ENCODE peak calls at places on chromosomes 6 and 20, in eight cellular contexts. N is HCT116, P is HL-60, H is HepG2, K is Panc1, Q is GM23338, E is SK-N-SH, A is K562. V is an unnamed sample.
A peak's percentile ranks its signal among the peaks of the same experiment; 100 is the strongest.

GRCh38 chr6:10099086-10099499 is 315.8 kb downstream of the TFAP2A start:
- DNase-seq in N (no peak), E (peak; percentile 56), K (no peak), Q (peak; percentile 41), H (no peak), P (peak; percentile 32), A (no peak), V (no peak)

GRCh38 chr6:62285612-62286469 is at the start of gene KHDRBS2:
- DNase-seq in H (peak; percentile 3), E (peak; percentile 30), K (no peak), N (no peak), A (no peak), Q (peak; percentile 88), P (peak; percentile 31), V (peak; percentile 1)

GRCh38 chr6:117128052-117128451 is 137.3 kb upstream of the VGLL2 start:
- DNase-seq in Q (no peak), K (no peak), A (no peak), E (no peak), H (no peak), N (no peak), P (no peak), V (no peak)

GRCh38 chr6:167791036-167791779 is 35.5 kb upstream of the AFDN start:
- DNase-seq in Q (no peak), P (no peak), H (peak; percentile 53), A (no peak), E (no peak), K (no peak), N (no peak), V (no peak)

GRCh38 chr20:47502801-47503239 is 1.1 kb downstream of the NCOA3 start:
- DNase-seq in N (no peak), P (peak; percentile 80), E (peak; percentile 39), Q (peak; percentile 44), H (peak; percentile 52), K (no peak), A (no peak), V (peak; percentile 44)

GRCh38 chr6:35497571-35498406 is 910 bp upstream of the TEAD3 start:
- DNase-seq in E (peak; percentile 92), A (peak; percentile 86), P (peak; percentile 53), H (peak; percentile 47), Q (peak; percentile 90), K (no peak), N (no peak), V (peak; percentile 39)

GRCh38 chr6:53128842-53129241 is 19.8 kb downstream of the GCM1 start:
- DNase-seq in A (no peak), P (no peak), K (no peak), Q (no peak), H (no peak), E (no peak), N (no peak), V (no peak)

GRCh38 chr6:126432564-126432963 is 92.6 kb downstream of the CENPW start:
- DNase-seq in N (no peak), K (no peak), E (peak; percentile 9), H (no peak), A (no peak), P (no peak), Q (no peak), V (no peak)

GRCh38 chr6:15401769-15402250 is 155.9 kb downstream of the JARID2 start:
- DNase-seq in P (no peak), E (no peak), H (peak; percentile 67), Q (no peak), N (no peak), K (no peak), A (no peak), V (no peak)

GRCh38 chr6:124688369-124688768 is 273.9 kb upstream of the RNF217 start:
- DNase-seq in H (no peak), E (no peak), P (no peak), N (no peak), Q (no peak), A (no peak), K (no peak), V (no peak)

GRCh38 chr6:73516712-73517489 is 3.9 kb downstream of the EEF1A1 start:
- DNase-seq in P (peak; percentile 25), Q (no peak), K (no peak), H (no peak), A (no peak), N (no peak), E (no peak), V (no peak)

GRCh38 chr20:45993197-45993951 is 15.3 kb upstream of the MMP9 start:
- DNase-seq in A (no peak), H (peak; percentile 56), P (peak; percentile 93), N (peak; percentile 57), Q (peak; percentile 28), K (no peak), E (peak; percentile 40), V (peak; percentile 88)
- TF ChIP-seq REST in A (no peak), H (no peak), P (no peak), N (no peak), Q (no peak), K (no peak), E (no peak), V (no peak)

GRCh38 chr6:30895343-30895742 is 11.0 kb downstream of the DDR1 start:
- DNase-seq in P (peak; percentile 30), K (no peak), E (peak; percentile 14), N (no peak), H (no peak), A (no peak), Q (no peak), V (no peak)

GRCh38 chr6:30896541-30896940 is 11.5 kb upstream of the GTF2H4 start:
- DNase-seq in Q (no peak), H (no peak), K (no peak), E (peak; percentile 9), P (no peak), N (no peak), A (no peak), V (no peak)

GRCh38 chr6:30894381-30894780 is 10.1 kb downstream of the DDR1 start:
- DNase-seq in Q (no peak), K (no peak), N (no peak), E (peak; percentile 24), A (no peak), H (no peak), P (no peak), V (no peak)

GRCh38 chr6:30893666-30894065 is 9.3 kb downstream of the DDR1 start:
- DNase-seq in Q (no peak), E (no peak), H (no peak), A (no peak), N (no peak), P (no peak), K (no peak), V (no peak)

GRCh38 chr6:30894935-30895334 is 10.6 kb downstream of the DDR1 start:
- DNase-seq in Q (no peak), A (no peak), N (no peak), H (no peak), E (no peak), K (no peak), P (no peak), V (no peak)
- TF ChIP-seq REST in Q (no peak), A (no peak), N (no peak), H (no peak), E (no peak), K (no peak), P (no peak), V (no peak)

DNA sequence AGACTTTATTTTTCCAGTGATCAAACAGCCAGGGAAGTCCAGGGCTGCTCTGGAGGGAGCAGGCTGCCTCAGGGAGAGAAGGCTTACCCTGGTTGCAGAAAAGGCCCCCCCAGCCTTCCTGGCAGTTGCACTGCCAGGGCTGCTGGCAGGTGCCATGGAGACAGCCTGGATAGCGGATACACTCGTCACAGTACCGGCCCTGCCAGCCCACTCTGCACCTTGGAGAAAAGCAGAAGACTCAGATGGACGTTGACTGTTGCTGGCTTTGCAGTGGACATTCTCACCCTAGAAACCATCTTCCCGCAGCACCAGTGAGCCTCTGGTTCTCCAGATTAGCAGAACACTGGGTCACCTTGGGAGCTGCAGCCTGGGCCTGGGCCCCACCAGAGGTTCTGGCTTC is 5.4 kb downstream of the DLL1 start:
- DNase-seq in H (no peak), N (no peak), K (no peak), P (no peak), E (no peak), Q (no peak), A (no peak), V (no peak)
- TF ChIP-seq REST in H (no peak), N (no peak), K (no peak), P (no peak), E (no peak), Q (no peak), A (no peak), V (no peak)

GRCh38 chr6:122747573-122747972 is 31.9 kb upstream of the FABP7 start:
- DNase-seq in P (peak; percentile 69), A (no peak), E (no peak), Q (no peak), N (no peak), H (no peak), K (no peak), V (no peak)
- TF ChIP-seq REST in P (no peak), A (no peak), E (no peak), Q (no peak), N (no peak), H (no peak), K (no peak), V (no peak)

GRCh38 chr6:150018846-150019580 is 6.3 kb downstream of the RAET1L start:
- DNase-seq in P (no peak), A (no peak), E (no peak), N (no peak), K (no peak), Q (no peak), H (no peak), V (no peak)
- TF ChIP-seq REST in P (no peak), A (no peak), E (no peak), N (no peak), K (no peak), Q (no peak), H (no peak), V (no peak)

DNA sequence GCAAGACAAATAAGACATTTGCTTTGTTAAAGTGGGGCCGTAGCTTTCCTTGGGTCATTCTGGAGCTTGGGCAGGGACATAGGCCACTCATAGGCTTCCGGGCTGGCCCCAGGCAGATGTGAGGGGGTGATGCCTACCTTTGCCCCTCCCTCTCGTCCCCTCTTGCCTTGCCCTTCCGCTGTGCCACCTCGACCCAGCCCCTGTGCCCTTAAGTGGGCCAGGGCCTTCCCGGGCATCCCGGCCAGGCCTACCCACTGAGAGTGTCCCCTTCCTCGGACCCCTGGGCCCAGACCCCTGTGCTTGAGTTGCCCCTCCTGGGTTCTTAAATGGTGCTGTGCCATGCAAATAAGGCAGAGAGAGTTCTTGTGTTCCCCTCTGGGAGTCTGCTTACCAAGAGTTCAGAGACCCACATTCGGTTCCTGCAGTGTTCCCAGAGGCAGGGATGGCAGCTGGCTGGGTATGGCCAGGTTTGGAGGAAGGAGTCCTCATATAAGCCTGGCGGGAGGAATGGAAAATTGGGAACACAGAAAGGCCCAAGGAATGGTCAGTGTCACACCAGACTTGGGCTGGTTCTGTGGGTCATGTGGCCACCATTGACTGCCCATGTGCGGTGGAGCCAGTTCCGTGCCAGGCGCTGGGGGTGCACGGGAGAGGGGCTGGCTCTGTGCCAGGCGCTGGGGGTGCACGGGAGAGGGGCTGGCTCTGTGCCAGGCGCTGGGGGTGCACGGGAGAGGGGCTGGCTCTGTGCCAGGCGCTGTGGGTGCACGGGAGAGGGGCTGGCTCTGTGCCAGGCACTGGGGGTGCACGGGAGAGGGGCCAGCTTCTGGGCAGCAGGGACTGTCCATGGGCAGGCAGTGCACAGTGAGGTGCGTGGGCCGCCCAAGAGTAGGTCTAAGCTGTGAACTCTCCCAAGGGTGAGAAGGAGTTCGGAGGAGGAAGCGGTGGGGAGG is 173.5 kb upstream of the SNX9 start:
- DNase-seq in N (no peak), Q (no peak), H (no peak), K (no peak), A (no peak), E (peak; percentile 79), P (no peak), V (no peak)
- TF ChIP-seq REST in N (no peak), Q (no peak), H (no peak), K (no peak), A (no peak), E (no peak), P (no peak), V (no peak)